ENCODE peak calls at places on chromosome 21, in nine cellular contexts. One of them, this sample, is unnamed.

GRCh38 chr21:27058673-27059365 is 91.9 kb upstream of the ADAMTS5 start:
- DNase-seq in fibroblast of the aortic adventitia: peak
- DNase-seq in A673: no peak
- DNase-seq in right cardiac atrium: no peak
- DNase-seq in HCT116: no peak
- DNase-seq in fibroblast of pulmonary artery: peak
- DNase-seq in GM23248: peak
- DNase-seq in skeletal muscle cell: no peak
- DNase-seq in small intestine: no peak
- DNase-seq in this sample: no peak

GRCh38 chr21:45877821-45878469 is 103.6 kb upstream of the COL6A1 start:
- DNase-seq in HCT116: no peak
- DNase-seq in fibroblast of pulmonary artery: no peak
- DNase-seq in small intestine: no peak
- DNase-seq in GM23248: peak
- DNase-seq in A673: peak
- DNase-seq in skeletal muscle cell: no peak
- DNase-seq in fibroblast of the aortic adventitia: no peak
- DNase-seq in right cardiac atrium: no peak
- DNase-seq in this sample: no peak

GRCh38 chr21:15224346-15225086 is 159.7 kb upstream of the NRIP1 start:
- DNase-seq in fibroblast of pulmonary artery: peak
- DNase-seq in GM23248: peak
- DNase-seq in skeletal muscle cell: peak
- DNase-seq in small intestine: no peak
- DNase-seq in fibroblast of the aortic adventitia: peak
- DNase-seq in A673: no peak
- DNase-seq in right cardiac atrium: no peak
- DNase-seq in HCT116: peak
- DNase-seq in this sample: peak

GRCh38 chr21:45556645-45557601 is 14.7 kb upstream of the SLC19A1 start:
- DNase-seq in skeletal muscle cell: no peak
- DNase-seq in A673: no peak
- DNase-seq in HCT116: no peak
- DNase-seq in fibroblast of pulmonary artery: no peak
- DNase-seq in fibroblast of the aortic adventitia: peak
- DNase-seq in right cardiac atrium: no peak
- DNase-seq in small intestine: no peak
- DNase-seq in GM23248: peak
- DNase-seq in this sample: no peak

GRCh38 chr21:45979141-45979631 is 2.4 kb upstream of the COL6A1 start:
- DNase-seq in A673: no peak
- DNase-seq in right cardiac atrium: peak
- DNase-seq in fibroblast of pulmonary artery: no peak
- DNase-seq in small intestine: no peak
- DNase-seq in fibroblast of the aortic adventitia: no peak
- DNase-seq in HCT116: no peak
- DNase-seq in GM23248: peak
- DNase-seq in skeletal muscle cell: no peak
- DNase-seq in this sample: no peak

GRCh38 chr21:36132691-36133090 is 2.2 kb upstream of the CBR3 start:
- DNase-seq in A673: no peak
- DNase-seq in GM23248: no peak
- DNase-seq in fibroblast of the aortic adventitia: no peak
- DNase-seq in skeletal muscle cell: no peak
- DNase-seq in right cardiac atrium: no peak
- DNase-seq in small intestine: no peak
- DNase-seq in HCT116: no peak
- DNase-seq in fibroblast of pulmonary artery: no peak
- DNase-seq in this sample: no peak

GRCh38 chr21:39136711-39137110 is 46.5 kb downstream of the PSMG1 start:
- DNase-seq in fibroblast of the aortic adventitia: no peak
- DNase-seq in small intestine: no peak
- DNase-seq in HCT116: no peak
- DNase-seq in skeletal muscle cell: no peak
- DNase-seq in GM23248: peak
- DNase-seq in fibroblast of pulmonary artery: no peak
- DNase-seq in A673: no peak
- DNase-seq in right cardiac atrium: no peak
- DNase-seq in this sample: peak

GRCh38 chr21:34734696-34735095 is 65.9 kb downstream of the CLIC6 start:
- DNase-seq in HCT116: no peak
- DNase-seq in small intestine: no peak
- DNase-seq in skeletal muscle cell: no peak
- DNase-seq in A673: no peak
- DNase-seq in GM23248: peak
- DNase-seq in right cardiac atrium: no peak
- DNase-seq in fibroblast of the aortic adventitia: no peak
- DNase-seq in fibroblast of pulmonary artery: no peak
- DNase-seq in this sample: no peak

GRCh38 chr21:27268290-27268689 is 301.4 kb upstream of the ADAMTS5 start:
- DNase-seq in right cardiac atrium: no peak
- DNase-seq in skeletal muscle cell: no peak
- DNase-seq in HCT116: no peak
- DNase-seq in fibroblast of pulmonary artery: peak
- DNase-seq in fibroblast of the aortic adventitia: peak
- DNase-seq in small intestine: no peak
- DNase-seq in GM23248: peak
- DNase-seq in A673: no peak
- DNase-seq in this sample: peak

GRCh38 chr21:41342035-41342434 is 19.8 kb upstream of the MX2 start:
- DNase-seq in right cardiac atrium: no peak
- DNase-seq in HCT116: no peak
- DNase-seq in GM23248: no peak
- DNase-seq in small intestine: no peak
- DNase-seq in skeletal muscle cell: no peak
- DNase-seq in fibroblast of pulmonary artery: no peak
- DNase-seq in A673: no peak
- DNase-seq in fibroblast of the aortic adventitia: no peak
- DNase-seq in this sample: no peak

DNA sequence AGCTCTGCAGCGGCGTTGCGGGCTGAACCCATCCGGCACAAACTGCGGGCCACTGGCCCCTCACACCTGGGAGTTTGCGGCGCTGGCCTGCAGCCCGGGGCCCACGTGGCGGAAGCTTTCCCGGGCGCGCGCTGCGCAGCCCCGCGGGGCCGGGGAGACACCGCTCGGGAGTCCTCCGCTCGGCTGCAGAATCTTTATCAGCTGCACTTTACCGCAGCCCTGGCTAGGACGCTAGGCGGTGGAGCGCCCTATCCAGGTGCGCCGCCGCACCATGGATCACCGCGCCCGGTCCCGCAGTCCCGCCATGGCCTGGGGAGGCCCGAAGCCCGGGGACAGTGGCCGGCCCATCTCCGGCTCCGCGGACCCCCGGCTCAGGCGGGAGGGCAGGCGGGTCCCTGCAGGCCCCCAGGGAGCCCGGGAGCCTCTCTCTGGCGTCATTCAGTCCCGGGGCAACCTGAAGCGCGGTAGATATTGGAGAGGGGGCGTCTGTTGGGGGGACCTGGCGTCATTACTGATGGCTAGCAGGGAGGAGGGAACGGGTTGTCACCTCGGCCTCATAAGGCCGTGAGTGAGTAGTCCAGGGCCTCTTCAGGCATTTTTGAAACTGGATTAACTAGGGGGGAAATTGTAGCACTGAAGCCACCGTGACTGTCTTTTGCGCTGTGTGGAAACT is 5.7 kb upstream of the OLIG2 start:
- DNase-seq in small intestine: no peak
- DNase-seq in HCT116: no peak
- DNase-seq in right cardiac atrium: no peak
- DNase-seq in fibroblast of the aortic adventitia: no peak
- DNase-seq in A673: no peak
- DNase-seq in GM23248: no peak
- DNase-seq in fibroblast of pulmonary artery: no peak
- DNase-seq in skeletal muscle cell: no peak
- DNase-seq in this sample: no peak
- H3K4me3 ChIP-seq in small intestine: no peak
- H3K4me3 ChIP-seq in HCT116: no peak
- H3K4me3 ChIP-seq in right cardiac atrium: peak
- H3K4me3 ChIP-seq in fibroblast of the aortic adventitia: no peak
- H3K4me3 ChIP-seq in A673: no peak
- H3K4me3 ChIP-seq in GM23248: no peak
- H3K4me3 ChIP-seq in fibroblast of pulmonary artery: no peak
- H3K4me3 ChIP-seq in skeletal muscle cell: no peak
- H3K4me3 ChIP-seq in this sample: no peak

DNA sequence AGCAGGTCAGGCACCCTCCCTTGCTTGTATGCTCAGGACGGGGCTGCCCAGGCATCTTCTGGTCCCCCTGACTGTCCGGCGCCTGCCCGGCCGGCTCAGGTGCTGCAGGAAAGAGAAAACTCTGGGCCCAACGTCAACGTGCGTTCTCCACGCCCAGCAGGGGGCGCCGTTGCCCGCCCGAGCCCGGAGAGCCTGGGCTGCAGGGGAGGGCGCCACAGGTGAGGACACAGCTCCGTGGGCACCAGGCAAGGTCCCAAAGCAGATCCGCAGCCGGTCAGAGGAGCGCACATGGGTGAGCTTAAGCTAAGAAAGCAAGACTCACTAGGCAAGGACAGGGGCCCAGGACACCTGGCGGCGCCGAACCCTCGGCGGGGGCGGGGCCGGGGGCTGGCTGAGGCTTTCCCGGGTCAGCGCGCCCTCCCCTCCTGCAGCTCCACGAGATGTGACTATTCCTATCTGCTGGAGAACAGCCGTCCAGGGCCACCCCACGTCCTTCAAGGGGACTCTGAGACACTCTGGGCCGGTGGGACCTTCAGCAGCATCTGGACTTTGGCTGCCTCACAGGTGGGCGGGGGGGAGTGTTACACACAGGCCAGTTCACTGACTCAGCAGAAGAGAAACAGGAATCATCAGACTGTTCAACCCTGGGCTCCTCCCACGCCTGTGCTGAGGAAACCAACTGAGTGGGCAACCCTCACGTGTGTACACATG is 29.3 kb downstream of the KRTAP10-1 start:
- DNase-seq in A673: peak
- DNase-seq in HCT116: peak
- DNase-seq in right cardiac atrium: peak
- DNase-seq in fibroblast of the aortic adventitia: peak
- DNase-seq in fibroblast of pulmonary artery: peak
- DNase-seq in small intestine: peak
- DNase-seq in GM23248: peak
- DNase-seq in skeletal muscle cell: no peak
- DNase-seq in this sample: no peak
- H3K4me3 ChIP-seq in A673: peak
- H3K4me3 ChIP-seq in HCT116: peak
- H3K4me3 ChIP-seq in right cardiac atrium: no peak
- H3K4me3 ChIP-seq in fibroblast of the aortic adventitia: no peak
- H3K4me3 ChIP-seq in fibroblast of pulmonary artery: no peak
- H3K4me3 ChIP-seq in small intestine: no peak
- H3K4me3 ChIP-seq in GM23248: no peak
- H3K4me3 ChIP-seq in skeletal muscle cell: no peak
- H3K4me3 ChIP-seq in this sample: no peak

GRCh38 chr21:42653492-42654061 is at the start of gene PDE9A:
- DNase-seq in right cardiac atrium: peak
- DNase-seq in GM23248: peak
- DNase-seq in A673: peak
- DNase-seq in small intestine: peak
- DNase-seq in fibroblast of the aortic adventitia: no peak
- DNase-seq in fibroblast of pulmonary artery: no peak
- DNase-seq in skeletal muscle cell: no peak
- DNase-seq in HCT116: no peak
- DNase-seq in this sample: no peak
- H3K4me3 ChIP-seq in right cardiac atrium: peak
- H3K4me3 ChIP-seq in GM23248: no peak
- H3K4me3 ChIP-seq in A673: peak
- H3K4me3 ChIP-seq in small intestine: peak
- H3K4me3 ChIP-seq in fibroblast of the aortic adventitia: no peak
- H3K4me3 ChIP-seq in fibroblast of pulmonary artery: no peak
- H3K4me3 ChIP-seq in skeletal muscle cell: peak
- H3K4me3 ChIP-seq in HCT116: peak
- H3K4me3 ChIP-seq in this sample: peak

GRCh38 chr21:42534901-42535378 is 21.3 kb downstream of the SLC37A1 start:
- DNase-seq in HCT116: no peak
- DNase-seq in small intestine: peak
- DNase-seq in GM23248: no peak
- DNase-seq in right cardiac atrium: no peak
- DNase-seq in skeletal muscle cell: no peak
- DNase-seq in fibroblast of pulmonary artery: no peak
- DNase-seq in A673: no peak
- DNase-seq in fibroblast of the aortic adventitia: no peak
- DNase-seq in this sample: no peak
- H3K4me3 ChIP-seq in HCT116: no peak
- H3K4me3 ChIP-seq in small intestine: no peak
- H3K4me3 ChIP-seq in GM23248: no peak
- H3K4me3 ChIP-seq in right cardiac atrium: no peak
- H3K4me3 ChIP-seq in skeletal muscle cell: no peak
- H3K4me3 ChIP-seq in fibroblast of pulmonary artery: no peak
- H3K4me3 ChIP-seq in A673: peak
- H3K4me3 ChIP-seq in fibroblast of the aortic adventitia: no peak
- H3K4me3 ChIP-seq in this sample: no peak

GRCh38 chr21:18245493-18245967 is 897 bp downstream of the CHODL start:
- DNase-seq in right cardiac atrium: peak
- DNase-seq in small intestine: peak
- DNase-seq in skeletal muscle cell: no peak
- DNase-seq in fibroblast of pulmonary artery: no peak
- DNase-seq in GM23248: no peak
- DNase-seq in HCT116: no peak
- DNase-seq in A673: no peak
- DNase-seq in fibroblast of the aortic adventitia: no peak
- DNase-seq in this sample: peak
- H3K4me3 ChIP-seq in right cardiac atrium: peak
- H3K4me3 ChIP-seq in small intestine: no peak
- H3K4me3 ChIP-seq in skeletal muscle cell: peak
- H3K4me3 ChIP-seq in fibroblast of pulmonary artery: no peak
- H3K4me3 ChIP-seq in GM23248: no peak
- H3K4me3 ChIP-seq in HCT116: no peak
- H3K4me3 ChIP-seq in A673: peak
- H3K4me3 ChIP-seq in fibroblast of the aortic adventitia: no peak
- H3K4me3 ChIP-seq in this sample: peak

DNA sequence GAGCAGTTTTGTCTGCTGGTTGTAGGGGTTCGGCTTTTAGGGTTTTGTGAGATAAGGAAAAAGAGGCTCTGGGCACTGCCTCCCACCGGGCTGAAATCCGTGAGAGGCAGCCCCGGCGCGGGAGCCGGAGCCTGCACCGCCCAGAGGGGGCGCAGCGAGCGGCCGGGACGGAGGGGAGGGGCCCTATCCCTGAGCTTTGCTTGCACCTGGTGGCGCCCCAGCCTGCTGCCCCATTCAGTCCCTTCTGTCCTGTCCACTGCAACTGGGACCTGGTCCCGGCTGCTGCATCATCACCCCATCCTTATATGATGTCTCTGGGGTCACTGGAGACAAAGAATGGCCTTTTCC is 512 bp upstream of the KCNJ6 start:
- DNase-seq in fibroblast of the aortic adventitia: no peak
- DNase-seq in skeletal muscle cell: no peak
- DNase-seq in HCT116: no peak
- DNase-seq in right cardiac atrium: no peak
- DNase-seq in fibroblast of pulmonary artery: no peak
- DNase-seq in A673: peak
- DNase-seq in small intestine: no peak
- DNase-seq in GM23248: peak
- DNase-seq in this sample: no peak
- H3K4me3 ChIP-seq in fibroblast of the aortic adventitia: no peak
- H3K4me3 ChIP-seq in skeletal muscle cell: peak
- H3K4me3 ChIP-seq in HCT116: no peak
- H3K4me3 ChIP-seq in right cardiac atrium: peak
- H3K4me3 ChIP-seq in fibroblast of pulmonary artery: no peak
- H3K4me3 ChIP-seq in A673: no peak
- H3K4me3 ChIP-seq in small intestine: no peak
- H3K4me3 ChIP-seq in GM23248: peak
- H3K4me3 ChIP-seq in this sample: peak